ENCODE peak calls at places on chromosomes 6 and 20, in four cellular contexts. I, M, W and Z are unnamed samples.
A peak's percentile ranks its signal among the peaks of the same experiment; 100 is the strongest.

GRCh38 chr6:138923561-138923960 is 64.5 kb downstream of the REPS1 start:
- DNase-seq in I (no peak), W (no peak), M (no peak), Z (no peak)

GRCh38 chr20:3786126-3786484 is 435 bp downstream of the CENPB start:
- DNase-seq in W (peak; percentile 56), M (no peak), I (peak; percentile 34), Z (peak; percentile 31)

GRCh38 chr20:44807051-44807683 is 3.2 kb downstream of the RIMS4 start:
- DNase-seq in W (no peak), I (no peak), M (no peak), Z (no peak)

GRCh38 chr6:10951675-10952282 is 64.9 kb downstream of the SYCP2L start:
- DNase-seq in I (no peak), W (no peak), M (peak; percentile 37), Z (no peak)

GRCh38 chr6:42339991-42340401 is 111.7 kb downstream of the TRERF1 start:
- DNase-seq in I (no peak), M (no peak), W (no peak), Z (no peak)

GRCh38 chr6:90983462-90983861 is 396.6 kb upstream of the MAP3K7 start:
- DNase-seq in M (no peak), I (no peak), W (no peak), Z (no peak)

GRCh38 chr20:48740269-48740603 is 87.6 kb downstream of the PREX1 start:
- DNase-seq in M (no peak), I (no peak), W (no peak), Z (no peak)

GRCh38 chr6:121835662-121836061 is 400.2 kb downstream of the GJA1 start:
- DNase-seq in W (no peak), M (no peak), I (no peak), Z (no peak)

GRCh38 chr6:161921602-161922400 is 647.9 kb upstream of the AGPAT4 start:
- DNase-seq in W (no peak), M (no peak), I (no peak), Z (no peak)

GRCh38 chr6:152124432-152125074 is 317.1 kb downstream of the ESR1 start:
- DNase-seq in M (no peak), I (peak; percentile 18), W (no peak), Z (no peak)

GRCh38 chr6:152123076-152123475 is 315.6 kb downstream of the ESR1 start:
- DNase-seq in M (no peak), W (no peak), I (no peak), Z (no peak)

GRCh38 chr6:152118678-152119077 is 311.2 kb downstream of the ESR1 start:
- DNase-seq in I (no peak), M (no peak), W (no peak), Z (no peak)

GRCh38 chr6:152121910-152122309 is 314.4 kb downstream of the ESR1 start:
- DNase-seq in W (no peak), M (no peak), I (no peak), Z (no peak)

GRCh38 chr6:152122434-152122833 is 315.0 kb downstream of the ESR1 start:
- DNase-seq in W (no peak), I (no peak), M (no peak), Z (no peak)
- H3K27ac ChIP-seq in W (no peak overlapping the region), I (no peak overlapping the region), M (no peak overlapping the region), Z (no peak overlapping the region)

DNA sequence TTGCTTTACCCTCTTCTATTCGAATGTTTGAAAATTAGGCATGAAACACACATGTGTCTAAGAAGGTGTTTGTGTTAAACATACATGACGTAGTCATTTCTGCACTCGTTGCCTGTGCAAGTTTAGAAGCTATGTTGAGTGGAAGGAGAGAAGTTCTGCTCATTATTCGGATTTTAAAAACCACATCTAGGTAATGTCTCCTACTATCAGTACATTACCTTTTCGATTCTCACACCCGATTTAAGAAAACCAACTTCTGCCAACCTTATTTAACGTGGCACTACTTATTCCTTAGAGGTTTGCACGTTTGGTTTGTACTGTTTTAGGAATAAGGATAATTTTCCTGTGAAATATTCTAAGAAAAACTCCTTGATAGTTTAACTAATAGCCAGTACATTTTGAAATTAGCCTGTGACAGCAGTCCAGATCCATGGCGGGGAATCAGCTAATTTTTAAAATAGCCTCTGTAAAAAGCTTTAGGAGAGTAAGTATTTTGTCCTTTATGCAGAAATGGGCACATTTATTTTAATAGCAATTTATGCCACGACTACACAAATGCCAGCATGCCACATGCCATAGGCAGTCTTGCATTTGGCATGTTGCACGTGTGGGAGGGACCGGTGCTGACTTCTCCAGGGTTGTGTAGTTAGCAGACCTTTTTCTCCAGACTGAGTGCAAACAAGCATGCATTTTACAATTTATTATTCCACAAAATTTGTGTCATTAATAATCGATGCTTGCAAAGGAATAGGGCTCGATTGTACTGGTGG is 6.1 kb downstream of the FOXC1 start:
- DNase-seq in I (no peak), W (no peak), M (no peak), Z (no peak)
- H3K4me3 ChIP-seq in I (no peak overlapping the region), W (peak overlapping the region; percentile 71), M (no peak overlapping the region), Z (no peak overlapping the region)

DNA sequence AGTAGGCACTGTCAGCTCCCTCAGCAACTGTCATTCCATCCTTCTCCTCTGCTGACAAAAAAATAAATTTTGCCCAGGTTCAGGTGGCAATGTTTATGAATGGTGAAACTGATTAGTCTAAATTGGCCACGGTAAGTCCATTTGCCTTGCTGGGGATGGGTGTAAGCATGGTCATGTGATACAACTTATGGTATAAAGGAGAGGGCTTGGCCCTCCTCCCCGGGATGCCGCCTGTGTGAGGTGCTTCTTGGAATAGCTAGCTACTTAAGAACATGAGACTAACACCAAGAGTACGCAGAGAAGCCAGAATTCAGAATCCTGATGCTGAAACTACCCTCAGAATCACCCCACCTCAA is 94.4 kb upstream of the MAP7 start:
- DNase-seq in W (no peak), I (no peak), M (no peak), Z (no peak)
- H3K27ac ChIP-seq in W (no peak overlapping the region), I (peak overlapping the region; percentile 4), M (no peak overlapping the region), Z (no peak overlapping the region)

DNA sequence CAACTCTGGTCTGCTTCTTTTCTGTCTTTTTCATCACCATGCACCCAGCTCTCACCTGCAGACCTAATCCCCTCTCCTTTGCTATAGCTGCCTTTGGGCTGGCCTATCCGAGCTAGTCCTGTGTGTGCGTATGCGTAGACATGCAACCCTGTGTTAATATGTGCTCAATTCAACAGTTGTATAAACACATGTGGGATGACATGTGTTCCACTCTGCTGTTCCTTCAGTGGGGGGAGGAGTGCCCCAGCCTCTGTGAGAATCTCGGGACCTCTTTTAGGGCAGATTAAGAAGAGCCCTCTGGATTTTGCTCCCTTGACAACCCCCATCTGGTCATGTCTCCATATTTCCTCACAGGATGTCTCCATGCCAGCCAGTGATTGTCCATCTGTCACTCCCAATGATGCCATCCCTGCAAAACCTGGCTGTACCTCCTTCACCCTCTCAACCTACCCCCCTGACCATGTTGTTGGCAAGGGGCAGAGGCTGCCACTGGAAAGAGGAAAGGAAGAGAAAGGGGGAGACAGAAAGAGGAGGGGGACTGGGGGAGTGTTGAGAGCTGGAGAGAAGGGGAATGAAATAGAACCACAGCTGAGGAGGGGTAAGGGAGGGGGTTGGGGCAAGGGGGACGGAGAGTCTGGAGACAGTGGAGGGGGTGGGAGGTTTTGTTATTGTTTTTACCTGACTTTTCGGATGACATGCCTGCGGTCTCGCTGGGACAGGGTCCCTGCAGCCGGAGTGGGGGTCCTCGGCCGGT is 431 bp downstream of the PRRT1 start:
- DNase-seq in W (no peak), M (no peak), I (no peak), Z (no peak)
- H3K4me3 ChIP-seq in W (peak overlapping the region; percentile 82), M (peak overlapping the region; percentile 5), I (no peak overlapping the region), Z (no peak overlapping the region)

GRCh38 chr6:15449001-15449400 is 203.1 kb downstream of the JARID2 start:
- DNase-seq in W (no peak), M (no peak), I (no peak), Z (no peak)

GRCh38 chr6:15452182-15452941 is 206.5 kb downstream of the JARID2 start:
- DNase-seq in M (no peak), W (no peak), I (no peak), Z (no peak)

GRCh38 chr6:15453622-15454021 is 207.8 kb downstream of the JARID2 start:
- DNase-seq in W (no peak), M (no peak), I (no peak), Z (no peak)

GRCh38 chr6:15453186-15453585 is 207.3 kb downstream of the JARID2 start:
- DNase-seq in I (no peak), W (no peak), M (no peak), Z (no peak)

GRCh38 chr6:15451738-15452137 is 205.9 kb downstream of the JARID2 start:
- DNase-seq in M (no peak), I (no peak), W (no peak), Z (no peak)
- H3K27ac ChIP-seq in M (no peak overlapping the region), I (no peak overlapping the region), W (no peak overlapping the region), Z (no peak overlapping the region)

GRCh38 chr20:40956926-40957760 is 71.5 kb upstream of the TOP1 start:
- DNase-seq in W (no peak), M (no peak), I (no peak), Z (no peak)
- H3K4me3 ChIP-seq in W (no peak overlapping the region), M (no peak overlapping the region), I (no peak overlapping the region), Z (no peak overlapping the region)

GRCh38 chr6:83199173-83199864 is 6.2 kb downstream of the RWDD2A start:
- DNase-seq in W (no peak), M (no peak), I (no peak), Z (no peak)

GRCh38 chr6:83199865-83200230 is 6.7 kb downstream of the RWDD2A start:
- DNase-seq in I (no peak), W (no peak), M (no peak), Z (no peak)

GRCh38 chr6:83192871-83193746 is at the start of the genes PGM3 and RWDD2A:
- DNase-seq in I (peak; percentile 90), M (peak; percentile 92), W (peak; percentile 92), Z (peak; percentile 83)

GRCh38 chr6:83193747-83194582 is 808 bp downstream of the RWDD2A start:
- DNase-seq in M (peak; percentile 66), I (no peak), W (peak; percentile 49), Z (peak; percentile 26)

DNA sequence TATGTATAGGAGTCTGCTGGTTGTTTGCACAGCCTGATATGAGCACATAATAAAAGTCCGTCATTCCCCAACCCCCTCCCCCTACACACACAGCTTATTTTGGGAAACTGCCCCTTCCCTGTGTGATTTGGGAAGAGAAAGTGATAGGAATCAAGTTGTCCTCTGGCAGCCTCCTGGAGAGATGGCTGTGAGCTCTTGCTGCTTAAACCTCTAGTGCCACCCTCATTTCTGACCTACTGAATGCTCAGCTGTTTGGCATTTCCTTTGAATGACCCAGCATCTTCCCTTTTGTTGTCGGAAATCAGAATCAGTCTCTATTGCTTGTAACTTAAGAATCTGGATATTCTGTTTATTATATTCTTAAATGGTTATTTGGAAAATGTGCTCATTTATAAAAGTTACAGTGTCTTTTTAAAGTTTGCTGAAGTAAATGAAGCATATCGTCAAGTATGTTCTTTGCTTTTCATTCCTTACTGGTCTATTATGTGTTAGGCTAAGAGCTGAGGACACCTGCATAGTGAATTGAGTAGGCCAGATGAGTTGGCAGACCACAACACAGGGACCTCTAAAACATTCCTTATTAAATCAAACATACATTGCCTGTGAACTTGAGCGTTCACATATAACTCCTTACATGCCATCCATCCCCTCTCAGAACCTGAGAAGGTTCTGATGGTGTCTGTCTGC is 5.5 kb downstream of the RWDD2A start:
- DNase-seq in W (no peak), I (no peak), M (no peak), Z (no peak)
- H3K27ac ChIP-seq in W (no peak overlapping the region), I (no peak overlapping the region), M (no peak overlapping the region), Z (no peak overlapping the region)

DNA sequence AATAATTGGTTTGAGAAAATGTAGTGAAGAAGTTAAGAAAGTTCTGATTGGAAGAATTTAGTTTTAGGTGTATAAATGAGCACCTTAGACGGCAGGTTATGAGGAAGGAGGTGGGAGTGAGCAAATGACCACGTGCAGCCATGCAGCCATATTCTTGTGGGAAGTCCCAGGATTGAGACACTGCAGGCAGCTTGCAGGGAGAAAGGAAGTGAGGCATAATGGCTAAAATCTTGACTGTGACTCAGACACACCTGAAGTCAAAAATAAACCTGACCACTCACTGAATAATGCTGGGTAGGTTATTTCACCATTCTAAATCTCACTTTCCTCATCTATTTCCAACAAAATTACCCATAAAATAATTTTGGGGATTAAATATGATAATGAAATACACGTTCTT is 16.6 kb downstream of the DSE start:
- DNase-seq in M (peak; percentile 50), I (no peak), W (no peak), Z (peak; percentile 43)
- H3K4me3 ChIP-seq in M (no peak overlapping the region), I (no peak overlapping the region), W (no peak overlapping the region), Z (no peak overlapping the region)